ENCODE peak calls at places on chromosome X, in eight cellular contexts. P, J, C, T, V, B, F and R are unnamed samples. For H3K4me1, the result is how much of the 10 kb centered on the place peaks cover.

GRCh38 chrX:133444196-133444595 is 28.9 kb upstream of the GPC4 start:
- DNase-seq in C (no peak), T (no peak), P (no peak), J (peak), V (no peak), B (no peak), F (no peak), R (no peak)

GRCh38 chrX:19721726-19722370 is 165.6 kb downstream of the SH3KBP1 start:
- DNase-seq in C (peak), P (no peak), B (peak), T (no peak), J (no peak), V (no peak), F (no peak), R (peak)

GRCh38 chrX:2446815-2447214 is 54.0 kb downstream of the DHRSX start:
- DNase-seq in V (no peak), F (no peak), C (no peak), P (no peak), J (no peak), T (no peak), B (no peak), R (peak)

GRCh38 chrX:8345473-8345872 is 119.2 kb upstream of the VCX3B start:
- DNase-seq in T (no peak), V (no peak), C (peak), F (no peak), B (no peak), J (peak), P (no peak), R (no peak)

GRCh38 chrX:123311486-123311885 is 127.4 kb downstream of the GRIA3 start:
- DNase-seq in T (no peak), B (no peak), J (no peak), F (no peak), P (no peak), V (no peak), C (no peak), R (no peak)

GRCh38 chrX:153649178-153649914 is 2.3 kb downstream of the DUSP9 start:
- DNase-seq in P (no peak), C (no peak), B (peak), V (peak), T (no peak), F (no peak), J (no peak), R (peak)

GRCh38 chrX:109886122-109886761 is 116.7 kb upstream of the TMEM164 start:
- DNase-seq in J (peak), C (no peak), B (no peak), T (no peak), V (peak), F (peak), P (no peak), R (peak)

GRCh38 chrX:128020701-128021100 is 31.5 kb downstream of the ACTRT1 start:
- DNase-seq in F (peak), B (no peak), T (no peak), C (peak), V (no peak), J (peak), P (no peak), R (no peak)

GRCh38 chrX:77742788-77743476 is 43.1 kb downstream of the ATRX start:
- DNase-seq in B (no peak), F (no peak), T (no peak), P (no peak), J (no peak), C (no peak), V (peak), R (no peak)

GRCh38 chrX:119647552-119648420 is 41.6 kb upstream of the NKRF start:
- DNase-seq in T (no peak), P (no peak), V (no peak), J (no peak), F (no peak), C (no peak), B (no peak), R (no peak)

GRCh38 chrX:65588795-65589194 is 54.2 kb upstream of the LAS1L start:
- DNase-seq in B (no peak), T (no peak), J (no peak), V (no peak), C (no peak), P (no peak), F (no peak), R (no peak)

GRCh38 chrX:107700317-107700774 is 72.0 kb downstream of the PRPS1 start:
- DNase-seq in V (peak), J (peak), C (peak), T (no peak), P (no peak), B (no peak), F (no peak), R (no peak)

GRCh38 chrX:112840382-112841113 is at the start of gene AMOT:
- DNase-seq in C (peak), F (peak), B (peak), P (peak), T (no peak), J (peak), V (peak), R (peak)

GRCh38 chrX:48854898-48855297 is 19.5 kb upstream of the PCSK1N start:
- DNase-seq in C (no peak), P (no peak), B (no peak), F (no peak), T (no peak), V (no peak), J (peak), R (no peak)
- TF ChIP-seq CTCF in C (no peak), P (no peak), B (no peak), F (no peak), T (peak), V (no peak), J (peak), R (no peak)

DNA sequence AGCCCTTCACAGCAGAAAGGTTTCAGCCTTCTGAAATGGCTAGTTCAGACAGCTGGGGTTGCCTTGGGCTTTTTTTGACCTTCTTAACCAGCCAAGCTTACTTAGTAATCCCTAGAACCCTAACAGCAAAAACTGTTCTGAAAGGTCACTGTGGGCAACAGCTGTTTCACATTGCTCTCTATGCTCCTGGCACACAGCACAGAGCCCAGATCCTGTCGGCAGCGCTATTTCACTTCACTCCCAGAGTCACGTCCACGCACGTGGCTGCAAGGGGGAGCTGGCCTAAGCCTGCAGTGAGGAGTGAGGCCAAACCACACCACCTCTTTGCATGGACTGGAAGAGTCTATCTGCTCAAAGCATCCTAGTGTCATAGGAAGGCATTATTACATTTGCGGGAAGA is 32.0 kb upstream of the STS start:
- DNase-seq in P (no peak), J (no peak), C (no peak), T (no peak), B (no peak), V (no peak), F (no peak), R (no peak)
- H3K4me1 ChIP-seq in P (under half), J (under half), C (under half), T (under half), B (under half), V (under half), F (under half), R (under half)

GRCh38 chrX:30060718-30061117 is 154.6 kb upstream of the MAGEB2 start:
- DNase-seq in F (peak), V (no peak), C (no peak), J (peak), P (no peak), T (no peak), B (no peak), R (no peak)
- TF ChIP-seq CTCF in F (peak), V (no peak), C (peak), J (peak), P (no peak), T (no peak), B (no peak), R (no peak)

DNA sequence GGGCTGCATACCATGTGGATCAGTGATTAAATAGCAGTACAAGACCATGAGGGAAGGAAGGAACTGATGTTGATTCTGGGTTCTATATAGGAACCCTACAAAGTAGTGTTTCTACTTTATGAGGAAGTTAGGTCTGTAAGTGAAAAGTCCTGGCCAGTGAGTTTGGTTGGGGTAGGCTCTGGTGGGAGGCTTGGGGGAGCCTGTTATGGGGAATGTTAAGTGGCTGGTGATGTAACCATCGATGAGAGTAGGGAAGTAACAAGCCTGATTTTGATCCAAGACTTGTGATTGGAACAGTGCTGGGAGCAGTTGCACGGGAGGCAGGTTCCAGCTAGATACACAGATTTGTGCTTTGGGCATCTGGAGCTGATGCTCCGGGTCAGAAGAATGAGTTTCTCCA is 20.6 kb downstream of the SMS start:
- DNase-seq in V (no peak), J (no peak), C (no peak), T (no peak), F (no peak), B (no peak), P (no peak), R (no peak)
- H3K4me1 ChIP-seq in V (under half), J (under half), C (under half), T (under half), F (under half), B (under half), P (under half), R (under half)

GRCh38 chrX:130111220-130111934 is 1.1 kb upstream of the ELF4 start:
- DNase-seq in J (peak), C (no peak), V (no peak), P (no peak), B (no peak), T (no peak), F (no peak), R (no peak)
- TF ChIP-seq CTCF in J (no peak), C (no peak), V (no peak), P (no peak), B (no peak), T (no peak), F (no peak), R (no peak)

GRCh38 chrX:115906881-115907280 is 263.7 kb upstream of the AGTR2 start:
- DNase-seq in C (no peak), P (no peak), B (no peak), F (no peak), J (no peak), V (no peak), T (no peak), R (no peak)

GRCh38 chrX:115912372-115912897 is 258.1 kb upstream of the AGTR2 start:
- DNase-seq in F (no peak), C (no peak), T (no peak), J (no peak), P (no peak), B (no peak), V (peak), R (no peak)

GRCh38 chrX:115911967-115912366 is 258.6 kb upstream of the AGTR2 start:
- DNase-seq in T (no peak), F (no peak), J (no peak), P (no peak), C (no peak), V (no peak), B (no peak), R (no peak)

GRCh38 chrX:115906276-115906675 is 264.3 kb upstream of the AGTR2 start:
- DNase-seq in T (no peak), C (no peak), F (no peak), P (no peak), V (no peak), J (no peak), B (no peak), R (no peak)

GRCh38 chrX:115909017-115909416 is 261.5 kb upstream of the AGTR2 start:
- DNase-seq in P (no peak), C (no peak), F (no peak), T (no peak), B (no peak), V (no peak), J (no peak), R (no peak)
- H3K4me1 ChIP-seq in P (under half), C (under half), F (under half), T (under half), B (under half), V (under half), J (under half), R (under half)